ENCODE peak calls at places on chromosomes 16 and 17, in seven cellular contexts. M is AG10803, V is BJ, A is IMR-90, I is A549, O is omental fat pad, F is lung. Z is an unnamed sample.

GRCh38 chr17:31888124-31888523 is 13.4 kb downstream of the UTP6 start:
- DNase-seq in F (no peak), O (no peak), V (no peak), M (no peak), A (no peak), I (no peak), Z (no peak)

GRCh38 chr17:12736526-12736925 is 52.8 kb upstream of the ARHGAP44 start:
- DNase-seq in A (peak; percentile 25), M (no peak), F (no peak), O (no peak), V (no peak), I (no peak), Z (no peak)

GRCh38 chr16:83975646-83976260 is 7.7 kb downstream of the NECAB2 start:
- DNase-seq in O (no peak), A (no peak), M (no peak), I (no peak), V (no peak), F (no peak), Z (no peak)

GRCh38 chr16:27401768-27402568 is at the start of gene IL21R:
- DNase-seq in O (no peak), M (peak; percentile 84), A (peak; percentile 61), V (peak; percentile 26), I (no peak), F (peak; percentile 58), Z (peak; percentile 76)

GRCh38 chr17:50916026-50916707 is 50.0 kb upstream of the TOB1 start:
- DNase-seq in V (no peak), M (peak; percentile 12), F (no peak), O (no peak), I (no peak), A (peak; percentile 10), Z (no peak)

GRCh38 chr16:3651461-3652372 is 2.8 kb upstream of the DNASE1 start:
- DNase-seq in I (no peak), F (no peak), O (no peak), V (no peak), M (no peak), A (no peak), Z (no peak)

GRCh38 chr16:2785101-2785991 is 2.0 kb downstream of the PRSS33 start:
- DNase-seq in A (no peak), M (no peak), V (no peak), I (no peak), O (peak; percentile 20), F (no peak), Z (no peak)

GRCh38 chr17:66884931-66885330 is 50.0 kb downstream of the CACNG5 start:
- DNase-seq in O (no peak), I (no peak), V (no peak), A (no peak), F (no peak), M (no peak), Z (no peak)

GRCh38 chr16:59126486-59126885 is 392.4 kb upstream of the GOT2 start:
- DNase-seq in O (no peak), V (no peak), A (no peak), F (no peak), I (no peak), M (peak; percentile 16), Z (no peak)

GRCh38 chr16:81831722-81832126 is 52.6 kb downstream of the PLCG2 start:
- DNase-seq in O (no peak), V (no peak), M (peak; percentile 12), F (peak; percentile 71), I (no peak), A (no peak), Z (no peak)

GRCh38 chr16:11675561-11676511 is 7.6 kb downstream of the SNN start:
- DNase-seq in O (no peak), M (no peak), I (peak; percentile 50), F (no peak), A (peak; percentile 15), V (no peak), Z (no peak)

GRCh38 chr17:77840576-77841160 is 117.8 kb upstream of the TNRC6C start:
- DNase-seq in A (no peak), F (no peak), I (no peak), V (no peak), O (no peak), M (no peak), Z (no peak)

GRCh38 chr16:24309222-24309905 is 53.2 kb downstream of the CACNG3 start:
- DNase-seq in M (peak; percentile 0), A (peak; percentile 39), V (no peak), O (no peak), F (no peak), I (no peak), Z (no peak)

GRCh38 chr16:10594312-10594950 is 14.0 kb upstream of the EMP2 start:
- DNase-seq in V (no peak), A (no peak), F (peak; percentile 61), M (no peak), I (no peak), O (no peak), Z (no peak)

GRCh38 chr16:84950906-84951305 is 60.4 kb downstream of the ZDHHC7 start:
- DNase-seq in A (no peak), V (no peak), M (no peak), O (no peak), F (no peak), I (peak; percentile 51), Z (no peak)

GRCh38 chr17:27414271-27414670 is 42.0 kb upstream of the KSR1 start:
- DNase-seq in A (peak; percentile 21), V (no peak), F (no peak), O (no peak), I (no peak), M (no peak), Z (no peak)

GRCh38 chr17:82349287-82349701 is 9.8 kb upstream of the TEX19 start:
- DNase-seq in V (peak; percentile 76), M (peak; percentile 84), A (no peak), F (no peak), I (no peak), O (no peak), Z (no peak)

GRCh38 chr16:53457670-53458069 is 23.4 kb downstream of the RBL2 start:
- DNase-seq in V (no peak), M (no peak), F (no peak), I (no peak), A (no peak), O (no peak), Z (no peak)

GRCh38 chr17:11889266-11889665 is 108.0 kb downstream of the ZNF18 start:
- DNase-seq in A (no peak), F (no peak), I (no peak), V (no peak), M (no peak), O (no peak), Z (no peak)

GRCh38 chr16:4701791-4702465 is 8.6 kb downstream of the NUDT16L1 start:
- DNase-seq in O (no peak), V (no peak), I (no peak), F (no peak), M (no peak), A (no peak), Z (no peak)

GRCh38 chr16:30602595-30603277 is 7.5 kb downstream of the ZNF689 start:
- DNase-seq in M (peak; percentile 48), V (no peak), O (no peak), I (no peak), F (no peak), A (peak; percentile 37), Z (no peak)

DNA sequence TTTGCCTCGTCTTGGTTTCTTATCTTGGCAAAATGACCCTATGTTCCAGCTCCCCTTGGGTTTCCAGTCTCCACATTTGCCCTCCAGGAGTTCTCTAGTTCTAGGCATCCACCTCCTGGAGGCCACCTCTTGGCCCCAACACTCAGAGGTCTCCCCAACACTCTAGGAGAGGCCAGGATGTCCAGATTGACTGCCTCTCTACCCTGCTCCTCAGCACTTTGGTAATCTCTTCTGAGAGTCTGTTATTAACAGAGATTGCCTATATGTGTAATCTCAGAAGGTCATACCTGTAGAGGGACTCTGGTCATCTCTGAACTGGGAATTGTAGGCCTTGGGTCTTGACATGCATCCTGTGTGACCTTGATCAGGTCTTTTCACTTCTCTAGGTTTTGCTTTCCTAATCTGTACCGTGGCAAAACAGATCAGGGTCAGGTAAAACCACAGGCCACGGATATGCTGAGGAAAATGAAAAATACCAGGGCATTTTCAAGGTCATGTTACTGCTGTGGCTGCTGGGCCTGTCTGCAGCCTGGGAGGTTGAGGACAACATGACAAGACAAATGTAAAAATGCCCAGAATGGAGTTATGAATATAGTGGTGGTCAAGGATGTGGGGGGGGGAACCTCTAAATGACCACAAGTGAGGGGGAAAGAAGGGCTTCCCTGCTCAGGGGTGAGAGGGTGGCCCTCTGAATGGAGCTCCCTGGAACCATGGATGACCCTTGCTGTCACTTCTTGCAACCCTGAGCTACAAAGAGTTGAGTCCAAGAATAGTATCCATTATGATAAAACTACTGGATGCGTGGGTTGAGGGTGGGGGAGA is 5.0 kb upstream of the CCL4L2 start:
- DNase-seq in I (no peak), A (no peak), F (no peak), M (no peak), O (no peak), V (no peak), Z (no peak)
- TF ChIP-seq CTCF in I (no peak), A (no peak), F (no peak), M (no peak), O (no peak), V (no peak), Z (no peak)

GRCh38 chr17:1713878-1714487 is 3.8 kb upstream of the TLCD2 start:
- DNase-seq in I (peak; percentile 77), A (peak; percentile 32), O (no peak), M (peak; percentile 50), F (no peak), V (no peak), Z (peak; percentile 60)
- TF ChIP-seq CTCF in I (peak; percentile 66), A (peak; percentile 28), O (no peak), M (peak; percentile 51), F (no peak), V (peak; percentile 55), Z (no peak)

GRCh38 chr17:15946611-15947120 is 1.7 kb downstream of the ADORA2B start:
- DNase-seq in F (no peak), M (no peak), V (no peak), I (no peak), O (no peak), A (no peak), Z (no peak)

GRCh38 chr17:15945493-15946209 is 721 bp downstream of the ADORA2B start:
- DNase-seq in I (peak; percentile 51), V (no peak), A (peak; percentile 16), F (no peak), M (no peak), O (no peak), Z (no peak)

GRCh38 chr17:15947331-15947730 is 2.4 kb downstream of the ADORA2B start:
- DNase-seq in A (peak; percentile 48), M (peak; percentile 21), V (no peak), O (no peak), F (no peak), I (no peak), Z (no peak)

GRCh38 chr17:15943971-15944719 is 785 bp upstream of the ADORA2B start:
- DNase-seq in V (no peak), I (no peak), F (no peak), A (no peak), M (no peak), O (no peak), Z (no peak)

GRCh38 chr17:15944720-15945492 is at the start of gene ADORA2B:
- DNase-seq in M (peak; percentile 55), F (peak; percentile 68), V (no peak), O (no peak), I (peak; percentile 91), A (peak; percentile 71), Z (peak; percentile 82)
- TF ChIP-seq CTCF in M (peak; percentile 30), F (peak; percentile 22), V (peak; percentile 39), O (no peak), I (peak; percentile 71), A (peak; percentile 70), Z (peak; percentile 57)

DNA sequence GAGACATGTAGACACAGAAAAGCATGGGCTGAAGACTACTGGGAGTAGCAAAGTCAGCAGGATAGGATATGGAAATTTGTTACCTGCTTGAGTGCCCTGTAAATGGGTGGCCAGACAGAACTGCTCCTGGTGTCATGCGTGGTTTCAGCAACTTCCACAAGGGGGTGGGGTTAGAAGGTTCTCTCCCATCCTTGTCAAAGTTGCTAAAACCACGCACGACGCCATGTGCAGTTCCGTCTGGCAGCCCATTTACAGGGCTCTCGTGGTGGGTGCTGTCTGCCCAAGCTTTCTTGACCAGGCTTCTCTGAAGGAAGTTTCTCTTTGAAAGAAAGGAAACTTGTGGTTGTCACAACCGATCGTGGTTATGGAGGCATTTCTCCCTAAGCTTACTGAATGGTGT is 6.9 kb upstream of the DBNDD1 start:
- DNase-seq in A (no peak), F (no peak), V (no peak), M (no peak), O (no peak), I (no peak), Z (no peak)
- TF ChIP-seq CTCF in A (no peak), F (no peak), V (no peak), M (no peak), O (no peak), I (no peak), Z (no peak)

Z was measured in glutamatergic neuron.